ENCODE peak calls at places on chromosomes 1 and 21, in four cellular contexts. B, Z, D and P are unnamed samples.

GRCh38 chr1:198636391-198636790 is 2.4 kb upstream of the PTPRC start:
- DNase-seq in B (no peak), D (no peak), Z (no peak), P (no peak)

GRCh38 chr1:11838349-11839272 is 9.0 kb downstream of the NPPA start:
- DNase-seq in Z (peak; percentile 74), D (peak; percentile 73), B (peak; percentile 89), P (peak; percentile 70)

GRCh38 chr1:72419229-72419628 is 136.9 kb upstream of the NEGR1 start:
- DNase-seq in Z (no peak), B (peak; percentile 41), D (no peak), P (no peak)

GRCh38 chr1:229845410-229846138 is 219.5 kb downstream of the URB2 start:
- DNase-seq in Z (no peak), D (no peak), B (no peak), P (peak; percentile 32)

GRCh38 chr1:115641762-115642167 is at the start of gene VANGL1:
- DNase-seq in Z (peak; percentile 55), D (no peak), B (peak; percentile 88), P (peak; percentile 79)

GRCh38 chr1:160432371-160432786 is 32.0 kb downstream of the VANGL2 start:
- DNase-seq in Z (no peak), D (no peak), B (no peak), P (no peak)

GRCh38 chr1:2431503-2431902 is 19.1 kb upstream of the PEX10 start:
- DNase-seq in B (no peak), D (no peak), Z (no peak), P (no peak)

GRCh38 chr1:35726814-35727433 is 8.2 kb upstream of the C1orf216 start:
- DNase-seq in B (no peak), Z (peak; percentile 41), D (peak; percentile 48), P (peak; percentile 40)

GRCh38 chr21:38308010-38308784 is 51.4 kb downstream of the KCNJ15 start:
- DNase-seq in D (no peak), B (no peak), Z (no peak), P (no peak)

DNA sequence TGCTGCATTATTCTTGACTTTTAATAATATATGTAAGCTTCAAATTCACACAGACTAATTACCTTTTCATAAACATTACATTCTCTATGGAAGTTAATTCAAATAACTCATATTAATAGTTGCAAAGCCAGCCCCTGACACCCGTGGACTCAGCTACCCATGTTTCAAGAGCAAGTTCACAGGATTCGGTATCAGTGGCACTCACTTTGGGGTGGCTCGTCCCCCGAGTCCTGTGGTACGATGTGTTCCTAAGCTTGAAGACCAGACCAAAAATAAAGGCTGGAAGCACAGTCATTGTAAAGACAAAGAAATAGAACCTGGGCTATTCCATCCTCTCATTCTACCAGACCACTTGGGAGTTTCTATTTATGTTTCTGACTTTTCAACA is 70.9 kb downstream of the ITPKB start:
- DNase-seq in D (no peak), Z (no peak), B (peak; percentile 28), P (no peak)
- H3K4me1 ChIP-seq in D (peaks cover 73% of the 10 kb centered on the region), Z (peaks cover 9% of the 10 kb centered on the region), B (peaks cover 75% of the 10 kb centered on the region), P (peaks cover 4% of the 10 kb centered on the region)

DNA sequence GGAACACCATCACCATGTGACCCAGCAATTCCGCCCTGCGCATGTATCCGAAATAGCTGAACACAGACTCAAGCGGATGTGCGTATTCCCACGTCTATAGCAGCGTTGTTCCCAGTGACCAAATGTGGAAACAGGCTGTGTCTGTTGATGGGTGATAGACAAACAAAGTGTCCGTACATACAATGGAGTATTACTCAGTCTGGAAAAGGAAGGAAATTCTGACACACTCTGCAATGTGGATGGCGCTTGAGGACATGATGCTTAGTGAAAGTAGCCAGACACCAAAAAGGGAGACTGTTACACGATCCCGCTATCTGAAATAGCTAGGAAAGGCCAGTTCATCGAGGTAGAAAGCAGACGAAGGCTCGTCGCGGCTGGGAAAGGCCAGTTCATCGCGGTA is 25.8 kb downstream of the PDXK start:
- DNase-seq in Z (no peak), D (no peak), B (no peak), P (no peak)
- H3K4me1 ChIP-seq in Z (no peaks in the 10 kb centered on the region), D (no peaks in the 10 kb centered on the region), B (no peaks in the 10 kb centered on the region), P (no peaks in the 10 kb centered on the region)

GRCh38 chr21:17753736-17754135 is 65.4 kb downstream of the C21orf91 start:
- DNase-seq in B (no peak), Z (no peak), D (no peak), P (no peak)
- H3K4me1 ChIP-seq in B (no peaks in the 10 kb centered on the region), Z (no peaks in the 10 kb centered on the region), D (no peaks in the 10 kb centered on the region), P (no peaks in the 10 kb centered on the region)

GRCh38 chr1:172900359-172900997 is 150.3 kb downstream of the TNFSF18 start:
- DNase-seq in Z (no peak), B (no peak), D (no peak), P (no peak)

GRCh38 chr1:172903581-172904220 is 147.0 kb downstream of the TNFSF18 start:
- DNase-seq in Z (no peak), B (no peak), D (no peak), P (no peak)

GRCh38 chr1:172905452-172905851 is 145.3 kb downstream of the TNFSF18 start:
- DNase-seq in D (no peak), B (no peak), Z (no peak), P (no peak)

GRCh38 chr1:172902861-172903381 is 147.8 kb downstream of the TNFSF18 start:
- DNase-seq in B (no peak), Z (no peak), D (no peak), P (no peak)

DNA sequence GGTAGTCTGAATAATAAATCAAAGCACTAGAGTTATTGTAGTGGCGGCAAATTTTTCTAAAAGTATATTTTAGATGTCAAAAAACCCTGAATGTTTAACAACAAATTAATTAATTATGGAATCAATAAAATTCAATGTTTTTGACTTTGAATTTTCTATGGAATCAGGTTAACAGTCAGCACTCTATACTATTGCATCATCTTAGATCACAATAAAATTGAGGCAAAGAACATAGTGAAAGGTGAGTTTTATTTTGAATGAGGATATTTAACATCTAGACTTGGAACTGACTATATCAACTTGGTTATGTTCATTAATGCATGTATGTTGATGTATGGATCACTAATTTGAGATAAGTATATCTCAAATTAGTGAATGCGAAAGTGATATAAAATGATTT is 148.5 kb downstream of the TNFSF18 start:
- DNase-seq in Z (no peak), B (no peak), D (no peak), P (no peak)
- H3K4me1 ChIP-seq in Z (no peaks in the 10 kb centered on the region), B (no peaks in the 10 kb centered on the region), D (peaks cover 4% of the 10 kb centered on the region), P (no peaks in the 10 kb centered on the region)

DNA sequence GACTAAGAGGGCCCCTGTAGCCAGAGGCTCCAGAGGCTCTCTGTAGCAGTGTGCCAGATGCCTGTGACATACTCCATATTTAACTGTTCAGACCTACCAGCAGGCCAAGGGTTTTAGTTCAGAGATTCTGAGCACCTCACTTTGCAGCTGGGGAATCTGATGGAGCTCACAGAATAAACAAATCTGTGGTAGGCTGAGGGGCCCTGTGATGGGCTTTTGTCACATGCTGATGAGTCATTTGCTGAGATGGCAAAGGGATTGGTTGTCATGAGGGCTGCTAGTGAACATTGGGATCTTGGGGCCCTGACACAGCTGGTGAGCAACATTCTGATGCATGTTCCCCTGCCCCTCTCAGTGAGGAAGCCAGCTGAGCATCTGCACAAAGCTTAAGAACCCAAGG is 482.2 kb downstream of the CAMTA1 start:
- DNase-seq in Z (peak; percentile 13), B (no peak), D (no peak), P (peak; percentile 11)
- H3K4me1 ChIP-seq in Z (no peaks in the 10 kb centered on the region), B (no peaks in the 10 kb centered on the region), D (no peaks in the 10 kb centered on the region), P (peaks cover 11% of the 10 kb centered on the region)